ENCODE peak calls at places on chromosomes 3 and 15, in ten cellular contexts. V, T, K, D, L, Q, F, O, Z and S are unnamed samples.

GRCh38 chr15:94792166-94792565 is 560.8 kb downstream of the MCTP2 start:
- DNase-seq in V (no peak), T (no peak), K (peak; percentile 65), D (no peak), L (no peak), Q (no peak), F (no peak), O (peak; percentile 79), Z (peak; percentile 16), S (no peak)

GRCh38 chr3:140927711-140928110 is 13.9 kb upstream of the SLC25A36 start:
- DNase-seq in V (no peak), T (no peak), K (no peak), D (no peak), L (no peak), Q (no peak), F (no peak), O (no peak), Z (no peak), S (no peak)

GRCh38 chr3:52253314-52254260 is 8.0 kb downstream of the PPM1M start:
- DNase-seq in V (no peak), T (peak; percentile 67), K (no peak), D (no peak), L (no peak), Q (no peak), F (no peak), O (no peak), Z (peak; percentile 24), S (no peak)

GRCh38 chr15:56038015-56038414 is 44.6 kb upstream of the NEDD4 start:
- DNase-seq in V (no peak), T (no peak), K (no peak), D (no peak), L (no peak), Q (no peak), F (no peak), O (peak; percentile 67), Z (peak; percentile 38), S (no peak)

GRCh38 chr3:152459572-152459971 is 190.8 kb downstream of the MBNL1 start:
- DNase-seq in V (no peak), T (no peak), K (no peak), D (no peak), L (no peak), Q (no peak), F (no peak), O (no peak), Z (no peak), S (no peak)

GRCh38 chr15:57045741-57046382 is 127.4 kb downstream of the TCF12 start:
- DNase-seq in V (no peak), T (no peak), K (no peak), D (no peak), L (no peak), Q (no peak), F (no peak), O (no peak), Z (no peak), S (no peak)

GRCh38 chr15:43776718-43777292 is at the start of gene ELL3:
- DNase-seq in V (no peak), T (peak; percentile 85), K (peak; percentile 47), D (peak; percentile 37), L (peak; percentile 56), Q (no peak), F (peak; percentile 83), O (peak; percentile 59), Z (peak; percentile 52), S (no peak)

GRCh38 chr15:41231536-41231935 is 468 bp downstream of the CHP1 start:
- DNase-seq in V (no peak), T (no peak), K (no peak), D (no peak), L (no peak), Q (no peak), F (no peak), O (no peak), Z (no peak), S (no peak)

GRCh38 chr15:31474059-31474868 is 147.6 kb downstream of the KLF13 start:
- DNase-seq in V (no peak), T (no peak), K (no peak), D (no peak), L (no peak), Q (no peak), F (no peak), O (no peak), Z (no peak), S (no peak)

GRCh38 chr3:70849911-70850699 is 537.7 kb upstream of the MDFIC2 start:
- DNase-seq in V (no peak), T (no peak), K (peak; percentile 92), D (no peak), L (no peak), Q (no peak), F (peak; percentile 31), O (peak; percentile 93), Z (peak; percentile 97), S (no peak)

GRCh38 chr3:119352863-119353527 is 58.8 kb downstream of the ARHGAP31 start:
- DNase-seq in V (no peak), T (no peak), K (peak; percentile 59), D (no peak), L (peak; percentile 43), Q (peak; percentile 54), F (no peak), O (peak; percentile 89), Z (peak; percentile 91), S (no peak)

GRCh38 chr3:32217339-32217738 is 21.1 kb upstream of the CMTM8 start:
- DNase-seq in V (no peak), T (no peak), K (no peak), D (no peak), L (peak; percentile 54), Q (no peak), F (no peak), O (no peak), Z (no peak), S (no peak)

GRCh38 chr3:32216172-32216783 is 22.2 kb upstream of the CMTM8 start:
- DNase-seq in V (no peak), T (no peak), K (no peak), D (peak; percentile 56), L (peak; percentile 99), Q (no peak), F (no peak), O (no peak), Z (no peak), S (no peak)

GRCh38 chr3:32222950-32223349 is 15.5 kb upstream of the CMTM8 start:
- DNase-seq in V (no peak), T (no peak), K (no peak), D (no peak), L (no peak), Q (no peak), F (no peak), O (no peak), Z (no peak), S (no peak)

GRCh38 chr3:32219537-32219936 is 18.9 kb upstream of the CMTM8 start:
- DNase-seq in V (no peak), T (no peak), K (no peak), D (no peak), L (no peak), Q (no peak), F (no peak), O (no peak), Z (no peak), S (no peak)

DNA sequence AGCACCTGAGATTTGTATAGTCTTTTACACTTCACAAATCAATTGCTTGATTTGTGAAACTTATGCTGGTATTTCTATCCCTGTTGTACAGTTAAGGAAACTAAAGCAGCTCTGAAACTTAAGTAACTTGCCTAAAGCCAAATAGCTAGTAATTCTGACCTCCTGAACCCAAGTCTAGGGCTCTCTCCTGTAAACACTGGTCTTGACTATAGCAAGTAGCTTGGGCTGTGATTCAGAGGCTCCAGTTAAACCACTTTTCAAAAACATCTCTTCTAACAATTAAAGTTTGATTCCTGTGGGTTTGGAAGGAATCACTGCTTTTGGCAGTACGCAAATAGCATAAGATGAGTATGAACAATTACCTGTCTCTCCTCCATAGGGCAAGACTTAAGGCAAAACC is 18.5 kb upstream of the CMTM8 start:
- DNase-seq in V (no peak), T (no peak), K (no peak), D (no peak), L (no peak), Q (no peak), F (no peak), O (no peak), Z (peak; percentile 79), S (no peak)
- TF ChIP-seq CTCF in V (no peak), T (no peak), K (no peak), D (no peak), L (no peak), Q (no peak), F (no peak), O (no peak), Z (no peak), S (no peak)

GRCh38 chr15:63048986-63049665 is 6.6 kb downstream of the TPM1 start:
- DNase-seq in V (no peak), T (peak; percentile 74), K (no peak), D (no peak), L (peak; percentile 67), Q (no peak), F (peak; percentile 44), O (peak; percentile 66), Z (peak; percentile 69), S (no peak)
- TF ChIP-seq CTCF in V (no peak), T (no peak), K (no peak), D (no peak), L (peak; percentile 33), Q (no peak), F (no peak), O (no peak), Z (no peak), S (no peak)

GRCh38 chr3:194287977-194288706 is 63.0 kb downstream of the CPN2 start:
- DNase-seq in V (no peak), T (no peak), K (no peak), D (no peak), L (no peak), Q (no peak), F (no peak), O (no peak), Z (no peak), S (no peak)
- TF ChIP-seq CTCF in V (no peak), T (no peak), K (peak; percentile 8), D (no peak), L (no peak), Q (no peak), F (no peak), O (no peak), Z (peak; percentile 3), S (no peak)

GRCh38 chr3:41502461-41502860 is 303.2 kb downstream of the CTNNB1 start:
- DNase-seq in V (no peak), T (no peak), K (no peak), D (no peak), L (no peak), Q (no peak), F (no peak), O (no peak), Z (no peak), S (no peak)

GRCh38 chr3:41503998-41504623 is 304.8 kb downstream of the CTNNB1 start:
- DNase-seq in V (no peak), T (no peak), K (no peak), D (no peak), L (no peak), Q (no peak), F (no peak), O (no peak), Z (no peak), S (no peak)

GRCh38 chr3:41507336-41508062 is 308.2 kb downstream of the CTNNB1 start:
- DNase-seq in V (no peak), T (no peak), K (peak; percentile 2), D (no peak), L (no peak), Q (no peak), F (no peak), O (no peak), Z (no peak), S (no peak)

GRCh38 chr3:41508063-41508696 is 308.9 kb downstream of the CTNNB1 start:
- DNase-seq in V (no peak), T (no peak), K (peak; percentile 23), D (no peak), L (no peak), Q (no peak), F (no peak), O (no peak), Z (no peak), S (no peak)
- TF ChIP-seq CTCF in V (no peak), T (no peak), K (peak; percentile 33), D (no peak), L (peak; percentile 37), Q (no peak), F (no peak), O (no peak), Z (peak; percentile 10), S (no peak)